ENCODE peak calls at places on chromosome 17, in six cellular contexts. One of them, this sample, is unnamed.

GRCh38 chr17:14557482-14557881 is 256.6 kb downstream of the HS3ST3B1 start:
- DNase-seq in H1: no peak
- DNase-seq in mesendoderm: no peak
- DNase-seq in IMR-90: no peak
- DNase-seq in mesenchymal stem cell: no peak
- DNase-seq in neuronal stem cell: no peak
- DNase-seq in this sample: no peak

GRCh38 chr17:32927724-32928526 is at the start of gene TMEM98:
- DNase-seq in mesendoderm: peak
- DNase-seq in IMR-90: peak
- DNase-seq in mesenchymal stem cell: peak
- DNase-seq in H1: peak
- DNase-seq in neuronal stem cell: peak
- DNase-seq in this sample: peak

GRCh38 chr17:44095647-44096496 is 25.3 kb downstream of the G6PC3 start:
- DNase-seq in H1: peak
- DNase-seq in mesenchymal stem cell: peak
- DNase-seq in IMR-90: peak
- DNase-seq in mesendoderm: peak
- DNase-seq in neuronal stem cell: peak
- DNase-seq in this sample: peak

GRCh38 chr17:5942687-5943086 is 127.5 kb upstream of the WSCD1 start:
- DNase-seq in mesendoderm: no peak
- DNase-seq in mesenchymal stem cell: no peak
- DNase-seq in neuronal stem cell: no peak
- DNase-seq in H1: no peak
- DNase-seq in IMR-90: no peak
- DNase-seq in this sample: no peak

GRCh38 chr17:21042434-21043295 is at the start of gene USP22:
- DNase-seq in H1: peak
- DNase-seq in neuronal stem cell: peak
- DNase-seq in mesenchymal stem cell: no peak
- DNase-seq in mesendoderm: peak
- DNase-seq in IMR-90: no peak
- DNase-seq in this sample: peak

GRCh38 chr17:21689604-21690003 is 2.7 kb upstream of the KCNJ18 start:
- DNase-seq in H1: no peak
- DNase-seq in neuronal stem cell: no peak
- DNase-seq in mesendoderm: no peak
- DNase-seq in IMR-90: peak
- DNase-seq in mesenchymal stem cell: no peak
- DNase-seq in this sample: no peak

GRCh38 chr17:68457539-68458259 is 403 bp upstream of the WIPI1 start:
- DNase-seq in neuronal stem cell: peak
- DNase-seq in mesenchymal stem cell: peak
- DNase-seq in mesendoderm: peak
- DNase-seq in IMR-90: peak
- DNase-seq in H1: peak
- DNase-seq in this sample: peak

GRCh38 chr17:7816926-7817642 is 16.9 kb upstream of the KDM6B start:
- DNase-seq in neuronal stem cell: no peak
- DNase-seq in H1: no peak
- DNase-seq in IMR-90: no peak
- DNase-seq in mesendoderm: peak
- DNase-seq in mesenchymal stem cell: no peak
- DNase-seq in this sample: peak

GRCh38 chr17:49729074-49729473 is 21.3 kb upstream of the SLC35B1 start:
- DNase-seq in IMR-90: no peak
- DNase-seq in mesendoderm: no peak
- DNase-seq in mesenchymal stem cell: no peak
- DNase-seq in neuronal stem cell: no peak
- DNase-seq in H1: no peak
- DNase-seq in this sample: no peak

GRCh38 chr17:79834575-79835469 is 4.4 kb downstream of the CBX4 start:
- DNase-seq in mesendoderm: no peak
- DNase-seq in H1: peak
- DNase-seq in neuronal stem cell: no peak
- DNase-seq in mesenchymal stem cell: no peak
- DNase-seq in IMR-90: no peak
- DNase-seq in this sample: peak

GRCh38 chr17:77470800-77471733 is 330.3 kb downstream of the SEC14L1 start:
- DNase-seq in mesendoderm: peak
- DNase-seq in H1: no peak
- DNase-seq in mesenchymal stem cell: peak
- DNase-seq in IMR-90: peak
- DNase-seq in neuronal stem cell: no peak
- DNase-seq in this sample: peak
- H2BK5ac ChIP-seq in mesendoderm: peak
- H2BK5ac ChIP-seq in H1: peak
- H2BK5ac ChIP-seq in mesenchymal stem cell: no peak
- H2BK5ac ChIP-seq in IMR-90: peak
- H2BK5ac ChIP-seq in neuronal stem cell: peak
- H2BK5ac ChIP-seq in this sample: no peak

GRCh38 chr17:74412581-74412980 is 19.3 kb upstream of the GPRC5C start:
- DNase-seq in H1: no peak
- DNase-seq in IMR-90: no peak
- DNase-seq in neuronal stem cell: no peak
- DNase-seq in mesenchymal stem cell: no peak
- DNase-seq in mesendoderm: no peak
- DNase-seq in this sample: no peak
- H2BK15ac ChIP-seq in H1: no peak
- H2BK15ac ChIP-seq in IMR-90: no peak
- H2BK15ac ChIP-seq in neuronal stem cell: no peak
- H2BK15ac ChIP-seq in mesenchymal stem cell: no peak
- H2BK15ac ChIP-seq in mesendoderm: no peak
- H2BK15ac ChIP-seq in this sample: no peak

DNA sequence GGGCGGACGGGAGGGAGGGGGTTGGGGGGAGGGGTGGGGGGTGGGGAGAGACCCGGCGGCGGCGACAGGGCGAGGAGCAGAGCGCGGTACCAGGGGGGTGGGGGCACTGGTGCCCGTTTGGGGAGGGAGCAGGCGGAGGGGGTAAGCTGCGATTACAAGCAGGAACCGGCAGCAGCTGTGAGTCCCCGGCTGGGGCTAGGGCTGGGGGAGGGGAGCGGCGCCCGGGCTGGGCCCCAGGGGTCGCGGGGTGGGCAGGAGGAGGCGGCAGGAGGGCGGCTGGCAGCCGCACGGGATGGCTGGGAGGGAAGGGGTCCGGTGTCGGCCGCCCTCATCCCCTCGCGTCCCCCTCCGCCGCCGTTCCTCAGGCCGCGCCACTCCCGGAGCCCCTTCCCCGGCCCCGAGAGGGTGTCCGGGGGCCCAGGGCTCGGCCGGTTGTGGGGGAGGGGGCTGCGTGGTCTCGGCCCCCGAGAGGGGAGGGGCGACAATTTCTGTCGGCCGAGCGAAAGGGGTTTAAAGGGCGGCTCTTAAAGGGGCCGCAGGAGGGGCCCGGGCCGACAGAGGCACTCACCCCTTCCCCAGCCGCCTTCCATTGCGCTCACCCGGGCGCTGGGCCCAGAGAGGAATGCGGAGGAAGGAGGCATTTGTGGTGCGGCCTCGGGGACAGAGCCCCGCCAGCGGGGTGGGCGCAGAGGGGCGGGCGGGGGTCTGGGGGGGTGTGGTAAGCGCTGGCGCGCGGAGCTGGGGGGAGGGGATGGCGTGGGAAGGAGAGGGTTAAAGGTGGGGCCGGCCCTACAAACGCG is at the start of gene TBKBP1:
- DNase-seq in IMR-90: peak
- DNase-seq in mesenchymal stem cell: peak
- DNase-seq in H1: peak
- DNase-seq in neuronal stem cell: peak
- DNase-seq in mesendoderm: peak
- DNase-seq in this sample: peak
- H2BK5ac ChIP-seq in IMR-90: peak
- H2BK5ac ChIP-seq in mesenchymal stem cell: peak
- H2BK5ac ChIP-seq in H1: peak
- H2BK5ac ChIP-seq in neuronal stem cell: peak
- H2BK5ac ChIP-seq in mesendoderm: peak
- H2BK5ac ChIP-seq in this sample: no peak

GRCh38 chr17:59002126-59002525 is 104.6 kb downstream of the TRIM37 start:
- DNase-seq in IMR-90: no peak
- DNase-seq in mesendoderm: no peak
- DNase-seq in neuronal stem cell: no peak
- DNase-seq in H1: no peak
- DNase-seq in mesenchymal stem cell: no peak
- DNase-seq in this sample: no peak
- H2BK15ac ChIP-seq in IMR-90: no peak
- H2BK15ac ChIP-seq in mesendoderm: no peak
- H2BK15ac ChIP-seq in neuronal stem cell: no peak
- H2BK15ac ChIP-seq in H1: no peak
- H2BK15ac ChIP-seq in mesenchymal stem cell: no peak
- H2BK15ac ChIP-seq in this sample: no peak

GRCh38 chr17:16652252-16652651 is 1.4 kb downstream of the ZNF624 start:
- DNase-seq in neuronal stem cell: no peak
- DNase-seq in mesendoderm: no peak
- DNase-seq in mesenchymal stem cell: no peak
- DNase-seq in IMR-90: no peak
- DNase-seq in H1: no peak
- DNase-seq in this sample: no peak

GRCh38 chr17:16652847-16653366 is 743 bp downstream of the ZNF624 start:
- DNase-seq in mesenchymal stem cell: peak
- DNase-seq in H1: no peak
- DNase-seq in IMR-90: no peak
- DNase-seq in mesendoderm: peak
- DNase-seq in neuronal stem cell: no peak
- DNase-seq in this sample: no peak

GRCh38 chr17:16649585-16649984 is 4.1 kb downstream of the ZNF624 start:
- DNase-seq in mesenchymal stem cell: no peak
- DNase-seq in neuronal stem cell: no peak
- DNase-seq in IMR-90: no peak
- DNase-seq in mesendoderm: peak
- DNase-seq in H1: no peak
- DNase-seq in this sample: no peak

GRCh38 chr17:16653367-16654041 is at the start of gene ZNF624:
- DNase-seq in neuronal stem cell: peak
- DNase-seq in H1: peak
- DNase-seq in IMR-90: peak
- DNase-seq in mesendoderm: peak
- DNase-seq in mesenchymal stem cell: peak
- DNase-seq in this sample: peak
- H2BK5ac ChIP-seq in neuronal stem cell: no peak
- H2BK5ac ChIP-seq in H1: peak
- H2BK5ac ChIP-seq in IMR-90: peak
- H2BK5ac ChIP-seq in mesendoderm: no peak
- H2BK5ac ChIP-seq in mesenchymal stem cell: peak
- H2BK5ac ChIP-seq in this sample: no peak

DNA sequence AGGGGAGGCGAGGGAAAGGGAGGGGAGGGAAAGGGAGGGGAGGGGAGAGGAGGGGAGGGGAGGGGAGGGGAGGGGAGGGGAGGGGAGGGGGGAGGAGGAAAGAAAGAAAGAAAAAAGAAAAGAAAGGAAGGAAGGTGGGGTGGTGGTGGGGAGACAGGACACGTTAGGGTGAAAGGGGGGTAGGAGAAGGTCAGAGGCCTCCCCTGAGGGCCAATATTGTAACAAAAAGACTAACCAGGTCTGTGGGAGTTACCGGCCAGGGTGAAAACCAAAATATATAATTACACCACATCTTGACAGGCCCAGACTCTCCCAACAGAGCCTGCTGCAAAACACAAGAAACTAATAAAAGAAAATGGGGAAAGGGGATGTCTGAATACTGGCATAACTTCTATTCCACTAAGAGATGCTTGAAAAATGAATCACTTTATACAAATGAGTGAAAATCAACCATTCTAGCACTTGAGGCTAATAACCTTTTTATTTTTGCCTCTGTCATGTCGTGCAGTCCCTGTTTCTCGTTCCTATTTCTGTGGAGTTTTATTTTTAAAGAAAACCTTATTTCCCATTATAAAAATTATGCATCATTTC is 10.0 kb downstream of the WDR45B start:
- DNase-seq in neuronal stem cell: no peak
- DNase-seq in mesendoderm: no peak
- DNase-seq in IMR-90: no peak
- DNase-seq in H1: no peak
- DNase-seq in mesenchymal stem cell: no peak
- DNase-seq in this sample: no peak
- H2BK15ac ChIP-seq in neuronal stem cell: no peak
- H2BK15ac ChIP-seq in mesendoderm: no peak
- H2BK15ac ChIP-seq in IMR-90: no peak
- H2BK15ac ChIP-seq in H1: no peak
- H2BK15ac ChIP-seq in mesenchymal stem cell: no peak
- H2BK15ac ChIP-seq in this sample: no peak

GRCh38 chr17:81910840-81911276 is 341 bp downstream of the PCYT2 start:
- DNase-seq in neuronal stem cell: no peak
- DNase-seq in mesenchymal stem cell: no peak
- DNase-seq in IMR-90: no peak
- DNase-seq in mesendoderm: no peak
- DNase-seq in H1: no peak
- DNase-seq in this sample: no peak
- H2BK5ac ChIP-seq in neuronal stem cell: no peak
- H2BK5ac ChIP-seq in mesenchymal stem cell: no peak
- H2BK5ac ChIP-seq in IMR-90: no peak
- H2BK5ac ChIP-seq in mesendoderm: no peak
- H2BK5ac ChIP-seq in H1: no peak
- H2BK5ac ChIP-seq in this sample: no peak

This sample was measured in H9.